ENCODE peak calls at places on chromosome 21, in eight cellular contexts. One of them, this sample, is unnamed.

GRCh38 chr21:44836666-44837471 is 19.0 kb upstream of the SUMO3 start:
- ATAC-seq in pancreas: peak
- ATAC-seq in Right ventricle myocardium inferior: peak
- ATAC-seq in naive thymus-derived CD4-positive, alpha-beta T cell: no peak
- ATAC-seq in T-cell: no peak
- ATAC-seq in PC-3: peak
- ATAC-seq in Right ventricle myocardium superior: peak
- ATAC-seq in activated CD8-positive, alpha-beta T cell treated with anti-CD3 and anti-CD28 coated beads for 36 hours: no peak
- ATAC-seq in this sample: peak

GRCh38 chr21:28704746-28705145 is 287.9 kb downstream of the LTN1 start:
- ATAC-seq in pancreas: no peak
- ATAC-seq in Right ventricle myocardium inferior: peak
- ATAC-seq in naive thymus-derived CD4-positive, alpha-beta T cell: no peak
- ATAC-seq in T-cell: no peak
- ATAC-seq in PC-3: no peak
- ATAC-seq in Right ventricle myocardium superior: peak
- ATAC-seq in activated CD8-positive, alpha-beta T cell treated with anti-CD3 and anti-CD28 coated beads for 36 hours: no peak
- ATAC-seq in this sample: no peak

GRCh38 chr21:39891111-39891510 is 23.9 kb downstream of the PCP4 start:
- ATAC-seq in pancreas: no peak
- ATAC-seq in Right ventricle myocardium inferior: no peak
- ATAC-seq in naive thymus-derived CD4-positive, alpha-beta T cell: no peak
- ATAC-seq in T-cell: no peak
- ATAC-seq in PC-3: no peak
- ATAC-seq in Right ventricle myocardium superior: no peak
- ATAC-seq in activated CD8-positive, alpha-beta T cell treated with anti-CD3 and anti-CD28 coated beads for 36 hours: no peak
- ATAC-seq in this sample: no peak

GRCh38 chr21:14303731-14304488 is 79.0 kb downstream of the HSPA13 start:
- ATAC-seq in pancreas: no peak
- ATAC-seq in Right ventricle myocardium inferior: no peak
- ATAC-seq in naive thymus-derived CD4-positive, alpha-beta T cell: no peak
- ATAC-seq in T-cell: no peak
- ATAC-seq in PC-3: no peak
- ATAC-seq in Right ventricle myocardium superior: no peak
- ATAC-seq in activated CD8-positive, alpha-beta T cell treated with anti-CD3 and anti-CD28 coated beads for 36 hours: no peak
- ATAC-seq in this sample: no peak

GRCh38 chr21:41691205-41692203 is 75.3 kb downstream of the RIPK4 start:
- ATAC-seq in pancreas: no peak
- ATAC-seq in Right ventricle myocardium inferior: no peak
- ATAC-seq in naive thymus-derived CD4-positive, alpha-beta T cell: no peak
- ATAC-seq in T-cell: no peak
- ATAC-seq in PC-3: no peak
- ATAC-seq in Right ventricle myocardium superior: no peak
- ATAC-seq in activated CD8-positive, alpha-beta T cell treated with anti-CD3 and anti-CD28 coated beads for 36 hours: no peak
- ATAC-seq in this sample: no peak

GRCh38 chr21:32163386-32163785 is 115.5 kb downstream of the MIS18A start:
- ATAC-seq in pancreas: no peak
- ATAC-seq in Right ventricle myocardium inferior: no peak
- ATAC-seq in naive thymus-derived CD4-positive, alpha-beta T cell: no peak
- ATAC-seq in T-cell: no peak
- ATAC-seq in PC-3: no peak
- ATAC-seq in Right ventricle myocardium superior: no peak
- ATAC-seq in activated CD8-positive, alpha-beta T cell treated with anti-CD3 and anti-CD28 coated beads for 36 hours: no peak
- ATAC-seq in this sample: no peak

GRCh38 chr21:44874497-44875331 is 1.2 kb upstream of the PTTG1IP start:
- ATAC-seq in pancreas: peak
- ATAC-seq in Right ventricle myocardium inferior: peak
- ATAC-seq in naive thymus-derived CD4-positive, alpha-beta T cell: peak
- ATAC-seq in T-cell: peak
- ATAC-seq in PC-3: peak
- ATAC-seq in Right ventricle myocardium superior: peak
- ATAC-seq in activated CD8-positive, alpha-beta T cell treated with anti-CD3 and anti-CD28 coated beads for 36 hours: no peak
- ATAC-seq in this sample: peak

GRCh38 chr21:36917487-36918158 is 48.8 kb downstream of the HLCS start:
- ATAC-seq in pancreas: peak
- ATAC-seq in Right ventricle myocardium inferior: peak
- ATAC-seq in naive thymus-derived CD4-positive, alpha-beta T cell: no peak
- ATAC-seq in T-cell: no peak
- ATAC-seq in PC-3: peak
- ATAC-seq in Right ventricle myocardium superior: peak
- ATAC-seq in activated CD8-positive, alpha-beta T cell treated with anti-CD3 and anti-CD28 coated beads for 36 hours: no peak
- ATAC-seq in this sample: no peak

GRCh38 chr21:14454642-14455009 is 71.7 kb upstream of the HSPA13 start:
- ATAC-seq in pancreas: no peak
- ATAC-seq in Right ventricle myocardium inferior: no peak
- ATAC-seq in naive thymus-derived CD4-positive, alpha-beta T cell: no peak
- ATAC-seq in T-cell: no peak
- ATAC-seq in PC-3: no peak
- ATAC-seq in Right ventricle myocardium superior: no peak
- ATAC-seq in activated CD8-positive, alpha-beta T cell treated with anti-CD3 and anti-CD28 coated beads for 36 hours: peak
- ATAC-seq in this sample: no peak

GRCh38 chr21:35227774-35228173 is 178.7 kb upstream of the RUNX1 start:
- ATAC-seq in pancreas: no peak
- ATAC-seq in Right ventricle myocardium inferior: no peak
- ATAC-seq in naive thymus-derived CD4-positive, alpha-beta T cell: no peak
- ATAC-seq in T-cell: no peak
- ATAC-seq in PC-3: no peak
- ATAC-seq in Right ventricle myocardium superior: no peak
- ATAC-seq in activated CD8-positive, alpha-beta T cell treated with anti-CD3 and anti-CD28 coated beads for 36 hours: no peak
- ATAC-seq in this sample: no peak

GRCh38 chr21:39664586-39664985 is 51.8 kb downstream of the B3GALT5 start:
- ATAC-seq in pancreas: no peak
- ATAC-seq in Right ventricle myocardium inferior: no peak
- ATAC-seq in naive thymus-derived CD4-positive, alpha-beta T cell: no peak
- ATAC-seq in T-cell: no peak
- ATAC-seq in PC-3: no peak
- ATAC-seq in Right ventricle myocardium superior: no peak
- ATAC-seq in activated CD8-positive, alpha-beta T cell treated with anti-CD3 and anti-CD28 coated beads for 36 hours: no peak
- ATAC-seq in this sample: no peak

GRCh38 chr21:17794631-17795030 is 24.5 kb downstream of the C21orf91 start:
- ATAC-seq in pancreas: no peak
- ATAC-seq in Right ventricle myocardium inferior: no peak
- ATAC-seq in naive thymus-derived CD4-positive, alpha-beta T cell: peak
- ATAC-seq in T-cell: no peak
- ATAC-seq in PC-3: no peak
- ATAC-seq in Right ventricle myocardium superior: no peak
- ATAC-seq in activated CD8-positive, alpha-beta T cell treated with anti-CD3 and anti-CD28 coated beads for 36 hours: no peak
- ATAC-seq in this sample: no peak

GRCh38 chr21:38965910-38966504 is 160.3 kb downstream of the ETS2 start:
- ATAC-seq in pancreas: peak
- ATAC-seq in Right ventricle myocardium inferior: peak
- ATAC-seq in naive thymus-derived CD4-positive, alpha-beta T cell: no peak
- ATAC-seq in T-cell: no peak
- ATAC-seq in PC-3: no peak
- ATAC-seq in Right ventricle myocardium superior: peak
- ATAC-seq in activated CD8-positive, alpha-beta T cell treated with anti-CD3 and anti-CD28 coated beads for 36 hours: no peak
- ATAC-seq in this sample: no peak

GRCh38 chr21:42674351-42674940 is 21.0 kb downstream of the PDE9A start:
- ATAC-seq in pancreas: peak
- ATAC-seq in Right ventricle myocardium inferior: peak
- ATAC-seq in naive thymus-derived CD4-positive, alpha-beta T cell: no peak
- ATAC-seq in T-cell: no peak
- ATAC-seq in PC-3: no peak
- ATAC-seq in Right ventricle myocardium superior: peak
- ATAC-seq in activated CD8-positive, alpha-beta T cell treated with anti-CD3 and anti-CD28 coated beads for 36 hours: no peak
- ATAC-seq in this sample: peak

GRCh38 chr21:44720170-44720569 is 8.8 kb upstream of the TSPEAR start:
- ATAC-seq in pancreas: no peak
- ATAC-seq in Right ventricle myocardium inferior: no peak
- ATAC-seq in naive thymus-derived CD4-positive, alpha-beta T cell: no peak
- ATAC-seq in T-cell: no peak
- ATAC-seq in PC-3: no peak
- ATAC-seq in Right ventricle myocardium superior: peak
- ATAC-seq in activated CD8-positive, alpha-beta T cell treated with anti-CD3 and anti-CD28 coated beads for 36 hours: no peak
- ATAC-seq in this sample: no peak

GRCh38 chr21:36847189-36847588 is 119.3 kb downstream of the HLCS start:
- ATAC-seq in pancreas: peak
- ATAC-seq in Right ventricle myocardium inferior: no peak
- ATAC-seq in naive thymus-derived CD4-positive, alpha-beta T cell: no peak
- ATAC-seq in T-cell: no peak
- ATAC-seq in PC-3: peak
- ATAC-seq in Right ventricle myocardium superior: no peak
- ATAC-seq in activated CD8-positive, alpha-beta T cell treated with anti-CD3 and anti-CD28 coated beads for 36 hours: no peak
- ATAC-seq in this sample: no peak

GRCh38 chr21:45487891-45488600 is 54.2 kb downstream of the SLC19A1 start:
- ATAC-seq in pancreas: no peak
- ATAC-seq in Right ventricle myocardium inferior: no peak
- ATAC-seq in naive thymus-derived CD4-positive, alpha-beta T cell: no peak
- ATAC-seq in T-cell: no peak
- ATAC-seq in PC-3: no peak
- ATAC-seq in Right ventricle myocardium superior: no peak
- ATAC-seq in activated CD8-positive, alpha-beta T cell treated with anti-CD3 and anti-CD28 coated beads for 36 hours: no peak
- ATAC-seq in this sample: no peak

GRCh38 chr21:44335266-44336059 is 3.7 kb downstream of the CFAP410 start:
- ATAC-seq in pancreas: no peak
- ATAC-seq in Right ventricle myocardium inferior: no peak
- ATAC-seq in naive thymus-derived CD4-positive, alpha-beta T cell: no peak
- ATAC-seq in T-cell: no peak
- ATAC-seq in PC-3: no peak
- ATAC-seq in Right ventricle myocardium superior: no peak
- ATAC-seq in activated CD8-positive, alpha-beta T cell treated with anti-CD3 and anti-CD28 coated beads for 36 hours: no peak
- ATAC-seq in this sample: no peak

GRCh38 chr21:43757601-43758000 is 18.5 kb downstream of the CSTB start:
- ATAC-seq in pancreas: peak
- ATAC-seq in Right ventricle myocardium inferior: peak
- ATAC-seq in naive thymus-derived CD4-positive, alpha-beta T cell: no peak
- ATAC-seq in T-cell: no peak
- ATAC-seq in PC-3: no peak
- ATAC-seq in Right ventricle myocardium superior: no peak
- ATAC-seq in activated CD8-positive, alpha-beta T cell treated with anti-CD3 and anti-CD28 coated beads for 36 hours: no peak
- ATAC-seq in this sample: no peak

GRCh38 chr21:41100826-41101550 is 67.0 kb upstream of the BACE2 start:
- ATAC-seq in pancreas: no peak
- ATAC-seq in Right ventricle myocardium inferior: no peak
- ATAC-seq in naive thymus-derived CD4-positive, alpha-beta T cell: no peak
- ATAC-seq in T-cell: no peak
- ATAC-seq in PC-3: no peak
- ATAC-seq in Right ventricle myocardium superior: no peak
- ATAC-seq in activated CD8-positive, alpha-beta T cell treated with anti-CD3 and anti-CD28 coated beads for 36 hours: no peak
- ATAC-seq in this sample: no peak

GRCh38 chr21:42539931-42540343 is 26.3 kb downstream of the SLC37A1 start:
- ATAC-seq in pancreas: no peak
- ATAC-seq in Right ventricle myocardium inferior: no peak
- ATAC-seq in naive thymus-derived CD4-positive, alpha-beta T cell: no peak
- ATAC-seq in T-cell: no peak
- ATAC-seq in PC-3: no peak
- ATAC-seq in Right ventricle myocardium superior: no peak
- ATAC-seq in activated CD8-positive, alpha-beta T cell treated with anti-CD3 and anti-CD28 coated beads for 36 hours: no peak
- ATAC-seq in this sample: no peak

GRCh38 chr21:28148400-28149064 is 844.1 kb downstream of the LTN1 start:
- ATAC-seq in pancreas: peak
- ATAC-seq in Right ventricle myocardium inferior: peak
- ATAC-seq in naive thymus-derived CD4-positive, alpha-beta T cell: no peak
- ATAC-seq in T-cell: no peak
- ATAC-seq in PC-3: peak
- ATAC-seq in Right ventricle myocardium superior: peak
- ATAC-seq in activated CD8-positive, alpha-beta T cell treated with anti-CD3 and anti-CD28 coated beads for 36 hours: no peak
- ATAC-seq in this sample: no peak

GRCh38 chr21:26766826-26767325 is 78.3 kb downstream of the ADAMTS1 start:
- ATAC-seq in pancreas: no peak
- ATAC-seq in Right ventricle myocardium inferior: no peak
- ATAC-seq in naive thymus-derived CD4-positive, alpha-beta T cell: no peak
- ATAC-seq in T-cell: no peak
- ATAC-seq in PC-3: no peak
- ATAC-seq in Right ventricle myocardium superior: no peak
- ATAC-seq in activated CD8-positive, alpha-beta T cell treated with anti-CD3 and anti-CD28 coated beads for 36 hours: no peak
- ATAC-seq in this sample: no peak

GRCh38 chr21:34072145-34073031 is 990 bp upstream of the MRPS6 start:
- ATAC-seq in pancreas: peak
- ATAC-seq in Right ventricle myocardium inferior: peak
- ATAC-seq in naive thymus-derived CD4-positive, alpha-beta T cell: no peak
- ATAC-seq in T-cell: peak
- ATAC-seq in PC-3: peak
- ATAC-seq in Right ventricle myocardium superior: peak
- ATAC-seq in activated CD8-positive, alpha-beta T cell treated with anti-CD3 and anti-CD28 coated beads for 36 hours: peak
- ATAC-seq in this sample: peak

GRCh38 chr21:41593784-41594138 is 85.8 kb upstream of the TMPRSS2 start:
- ATAC-seq in pancreas: peak
- ATAC-seq in Right ventricle myocardium inferior: no peak
- ATAC-seq in naive thymus-derived CD4-positive, alpha-beta T cell: no peak
- ATAC-seq in T-cell: no peak
- ATAC-seq in PC-3: no peak
- ATAC-seq in Right ventricle myocardium superior: no peak
- ATAC-seq in activated CD8-positive, alpha-beta T cell treated with anti-CD3 and anti-CD28 coated beads for 36 hours: no peak
- ATAC-seq in this sample: no peak

GRCh38 chr21:41664881-41665765 is 101.7 kb downstream of the RIPK4 start:
- ATAC-seq in pancreas: no peak
- ATAC-seq in Right ventricle myocardium inferior: peak
- ATAC-seq in naive thymus-derived CD4-positive, alpha-beta T cell: no peak
- ATAC-seq in T-cell: no peak
- ATAC-seq in PC-3: peak
- ATAC-seq in Right ventricle myocardium superior: peak
- ATAC-seq in activated CD8-positive, alpha-beta T cell treated with anti-CD3 and anti-CD28 coated beads for 36 hours: no peak
- ATAC-seq in this sample: no peak

GRCh38 chr21:32423320-32423719 is 10.8 kb downstream of the EVA1C start:
- ATAC-seq in pancreas: peak
- ATAC-seq in Right ventricle myocardium inferior: no peak
- ATAC-seq in naive thymus-derived CD4-positive, alpha-beta T cell: no peak
- ATAC-seq in T-cell: no peak
- ATAC-seq in PC-3: peak
- ATAC-seq in Right ventricle myocardium superior: no peak
- ATAC-seq in activated CD8-positive, alpha-beta T cell treated with anti-CD3 and anti-CD28 coated beads for 36 hours: no peak
- ATAC-seq in this sample: no peak

GRCh38 chr21:33902349-33902748 is 13.3 kb downstream of the ATP5PO start:
- ATAC-seq in pancreas: no peak
- ATAC-seq in Right ventricle myocardium inferior: peak
- ATAC-seq in naive thymus-derived CD4-positive, alpha-beta T cell: no peak
- ATAC-seq in T-cell: no peak
- ATAC-seq in PC-3: no peak
- ATAC-seq in Right ventricle myocardium superior: peak
- ATAC-seq in activated CD8-positive, alpha-beta T cell treated with anti-CD3 and anti-CD28 coated beads for 36 hours: no peak
- ATAC-seq in this sample: no peak